ENCODE peak calls at places on chromosome 16, in four cellular contexts. N, Y, U and J are unnamed samples.

GRCh38 chr16:13923703-13924298 is 3.8 kb downstream of the ERCC4 start:
- DNase-seq in Y (no peak), N (no peak), U (no peak), J (no peak)

GRCh38 chr16:85781685-85782370 is 17.5 kb downstream of the EMC8 start:
- DNase-seq in Y (no peak), U (no peak), N (no peak), J (no peak)

GRCh38 chr16:51164167-51164566 is 13.1 kb upstream of the SALL1 start:
- DNase-seq in U (no peak), Y (no peak), N (no peak), J (no peak)

GRCh38 chr16:49643429-49644142 is 212.3 kb downstream of the ZNF423 start:
- DNase-seq in N (no peak), U (no peak), Y (no peak), J (no peak)

GRCh38 chr16:77387810-77388209 is 47.0 kb downstream of the ADAMTS18 start:
- DNase-seq in Y (no peak), U (no peak), N (no peak), J (no peak)

GRCh38 chr16:85862476-85863383 is 36.2 kb upstream of the IRF8 start:
- DNase-seq in Y (no peak), N (no peak), U (no peak), J (no peak)

GRCh38 chr16:56787185-56787584 is 57.3 kb downstream of the NUP93 start:
- DNase-seq in U (no peak), Y (no peak), N (no peak), J (no peak)

GRCh38 chr16:84925092-84925772 is 86.1 kb downstream of the ZDHHC7 start:
- DNase-seq in Y (no peak), N (peak), U (peak), J (no peak)

GRCh38 chr16:12518238-12519004 is 285.3 kb downstream of the CPPED1 start:
- DNase-seq in Y (no peak), N (no peak), U (no peak), J (no peak)

GRCh38 chr16:14485811-14486519 is 144.1 kb downstream of the PARN start:
- DNase-seq in U (no peak), Y (no peak), N (no peak), J (no peak)

GRCh38 chr16:85437161-85438052 is 175.7 kb upstream of the GSE1 start:
- DNase-seq in Y (no peak), N (no peak), U (no peak), J (no peak)

GRCh38 chr16:12874135-12874534 is 27.3 kb upstream of the SHISA9 start:
- DNase-seq in U (no peak), N (peak), Y (no peak), J (no peak)

GRCh38 chr16:57126412-57126811 is 34.0 kb downstream of the CPNE2 start:
- DNase-seq in N (no peak), U (no peak), Y (no peak), J (no peak)

GRCh38 chr16:28549301-28549899 is 4.3 kb upstream of the SGF29 start:
- DNase-seq in Y (no peak), N (peak), U (no peak), J (no peak)

GRCh38 chr16:71883849-71884638 is at the start of gene ZNF821:
- DNase-seq in N (peak), Y (no peak), U (peak), J (peak)
- TF ChIP-seq CTCF in N (peak), Y (no peak), U (no peak), J (peak)

DNA sequence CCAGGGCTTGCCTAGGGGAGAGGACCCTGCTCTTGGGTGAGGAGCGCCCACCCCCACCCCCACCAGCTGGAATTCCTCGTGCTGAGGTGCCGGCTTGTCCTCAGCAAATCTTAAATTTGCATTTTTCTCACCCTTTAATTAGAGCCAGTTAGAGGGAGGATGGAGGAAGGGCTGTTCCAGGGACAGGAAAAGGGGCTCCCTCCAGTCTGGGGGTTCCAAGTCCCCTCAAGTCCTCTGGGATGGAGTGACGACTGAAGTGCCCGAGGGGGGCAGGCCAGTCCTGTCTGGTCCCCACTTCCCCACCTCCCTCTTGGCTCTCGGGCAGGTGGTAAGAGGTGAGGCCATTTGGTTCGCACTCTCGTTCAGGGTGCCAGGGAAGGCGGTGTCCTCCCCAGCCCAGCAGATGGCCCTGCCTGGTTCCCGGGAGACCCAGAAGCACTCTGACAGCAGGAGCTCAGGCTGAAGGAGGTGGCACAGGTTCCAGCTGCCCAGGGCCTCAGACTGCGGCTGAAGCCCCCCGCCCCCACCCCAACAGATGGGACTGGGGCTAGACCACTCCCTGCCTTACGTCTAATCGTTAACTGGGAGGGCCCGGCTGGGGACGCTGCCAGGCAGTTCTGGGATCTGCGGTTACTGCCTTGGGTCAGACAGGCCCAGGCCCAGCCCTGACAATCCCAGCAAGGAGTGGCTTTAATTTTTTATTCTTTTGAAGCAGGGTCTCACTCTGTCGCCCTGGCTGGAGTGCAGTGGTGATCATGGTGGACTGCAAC is 2.2 kb downstream of the RAB26 start:
- DNase-seq in U (no peak), N (peak), Y (no peak), J (peak)
- TF ChIP-seq CTCF in U (no peak), N (no peak), Y (no peak), J (no peak)

GRCh38 chr16:63702981-63703590 is 1418.8 kb downstream of the CDH11 start:
- DNase-seq in U (no peak), N (no peak), Y (no peak), J (no peak)
- TF ChIP-seq CTCF in U (no peak), N (no peak), Y (no peak), J (no peak)

GRCh38 chr16:69531988-69532387 is 33.8 kb upstream of the NFAT5 start:
- DNase-seq in Y (no peak), U (no peak), N (no peak), J (no peak)
- TF ChIP-seq CTCF in Y (no peak), U (no peak), N (no peak), J (no peak)

DNA sequence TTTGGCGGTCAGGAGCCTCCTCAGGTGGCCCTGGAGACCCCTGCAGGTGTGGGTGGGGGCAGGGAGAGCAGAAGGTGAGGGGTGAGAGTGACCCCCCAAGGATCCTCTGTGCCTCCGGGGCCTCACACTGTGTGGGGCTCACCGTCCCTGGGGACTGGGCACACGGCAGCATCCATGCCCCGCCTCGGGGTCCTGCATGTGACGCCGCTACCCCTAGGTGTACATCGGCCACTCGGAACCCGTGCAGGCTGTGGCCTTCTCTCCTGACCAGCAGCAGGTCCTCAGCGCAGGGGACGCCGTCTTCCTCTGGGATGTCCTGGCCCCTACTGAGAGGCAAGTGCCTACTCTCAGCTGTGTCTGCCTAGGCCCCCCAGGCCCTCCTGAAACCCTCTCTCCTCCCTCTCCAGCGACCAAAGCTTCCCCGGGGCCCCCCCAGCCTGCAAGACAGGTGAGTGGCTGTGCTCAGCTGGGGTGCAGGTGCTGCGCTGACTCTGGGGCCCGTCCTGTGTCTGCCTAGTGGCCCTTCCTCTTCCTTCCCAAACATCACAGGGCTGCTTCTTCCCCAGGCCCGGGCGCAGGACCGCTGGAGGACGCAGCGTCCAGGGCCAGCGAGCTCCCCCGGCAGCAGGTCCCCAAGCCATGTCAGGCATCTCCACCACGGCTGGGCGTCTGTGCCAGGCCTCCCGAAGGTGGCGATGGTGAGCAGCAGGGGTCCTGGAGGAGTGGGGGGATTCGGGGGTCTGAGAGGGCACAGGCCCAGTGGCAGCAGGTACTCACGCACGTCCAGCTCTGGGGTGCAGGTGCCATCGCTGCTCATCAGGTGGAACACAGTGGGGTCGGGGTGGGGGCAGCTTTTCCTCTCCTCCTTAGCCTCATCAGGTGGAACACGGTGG is 9.0 kb upstream of the RHOT2 start:
- DNase-seq in U (no peak), N (no peak), Y (no peak), J (no peak)
- TF ChIP-seq CTCF in U (no peak), N (no peak), Y (no peak), J (no peak)

GRCh38 chr16:67336646-67337045 is 10.0 kb downstream of the LRRC36 start:
- DNase-seq in Y (no peak), U (no peak), N (no peak), J (no peak)

GRCh38 chr16:67336111-67336510 is 9.5 kb downstream of the LRRC36 start:
- DNase-seq in Y (no peak), U (no peak), N (no peak), J (no peak)

GRCh38 chr16:67342616-67343015 is 16.0 kb downstream of the LRRC36 start:
- DNase-seq in N (no peak), U (no peak), Y (no peak), J (no peak)

GRCh38 chr16:67341250-67341649 is 14.6 kb downstream of the LRRC36 start:
- DNase-seq in Y (no peak), U (no peak), N (no peak), J (no peak)

GRCh38 chr16:67339453-67339852 is 12.8 kb downstream of the LRRC36 start:
- DNase-seq in U (no peak), Y (peak), N (no peak), J (no peak)
- TF ChIP-seq CTCF in U (no peak), Y (peak), N (no peak), J (peak)

GRCh38 chr16:19948186-19949104 is 63.8 kb upstream of the GPRC5B start:
- DNase-seq in U (no peak), N (no peak), Y (no peak), J (no peak)
- TF ChIP-seq CTCF in U (no peak), N (no peak), Y (no peak), J (peak)

DNA sequence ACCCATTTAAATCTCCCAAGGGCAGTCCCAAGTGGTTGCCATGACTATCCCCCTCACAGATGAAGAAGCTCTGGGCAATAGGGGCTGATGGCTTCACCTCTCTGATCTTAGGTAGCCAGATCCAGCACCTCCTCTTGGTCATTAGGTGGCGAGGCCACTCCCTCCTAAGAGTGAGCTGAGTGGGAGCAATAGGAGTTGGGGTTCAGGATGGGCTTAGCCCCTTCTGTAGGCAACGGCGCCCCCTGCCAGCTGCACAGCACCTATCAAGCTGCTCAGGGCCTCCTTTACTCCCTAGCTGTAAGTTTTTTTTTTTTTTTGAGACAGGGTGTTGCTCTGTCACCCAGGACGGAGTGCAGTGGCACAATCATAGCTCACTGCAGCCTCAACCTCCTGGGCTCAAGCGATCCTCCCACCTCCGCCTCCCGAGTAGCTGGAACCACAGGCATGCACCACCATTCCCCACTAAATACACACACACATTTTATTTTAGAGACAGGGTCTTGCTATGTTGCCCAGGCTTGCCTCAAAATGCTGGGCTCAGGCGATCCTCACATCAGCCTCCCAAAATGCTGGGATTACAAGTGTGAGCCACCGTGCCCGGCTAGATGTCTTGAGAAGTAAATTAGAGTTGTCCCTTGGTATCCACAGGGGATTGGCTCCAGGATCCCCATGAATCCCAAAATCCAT is 3.5 kb upstream of the RRAD start:
- DNase-seq in Y (no peak), U (no peak), N (peak), J (no peak)
- TF ChIP-seq CTCF in Y (peak), U (peak), N (peak), J (peak)

DNA sequence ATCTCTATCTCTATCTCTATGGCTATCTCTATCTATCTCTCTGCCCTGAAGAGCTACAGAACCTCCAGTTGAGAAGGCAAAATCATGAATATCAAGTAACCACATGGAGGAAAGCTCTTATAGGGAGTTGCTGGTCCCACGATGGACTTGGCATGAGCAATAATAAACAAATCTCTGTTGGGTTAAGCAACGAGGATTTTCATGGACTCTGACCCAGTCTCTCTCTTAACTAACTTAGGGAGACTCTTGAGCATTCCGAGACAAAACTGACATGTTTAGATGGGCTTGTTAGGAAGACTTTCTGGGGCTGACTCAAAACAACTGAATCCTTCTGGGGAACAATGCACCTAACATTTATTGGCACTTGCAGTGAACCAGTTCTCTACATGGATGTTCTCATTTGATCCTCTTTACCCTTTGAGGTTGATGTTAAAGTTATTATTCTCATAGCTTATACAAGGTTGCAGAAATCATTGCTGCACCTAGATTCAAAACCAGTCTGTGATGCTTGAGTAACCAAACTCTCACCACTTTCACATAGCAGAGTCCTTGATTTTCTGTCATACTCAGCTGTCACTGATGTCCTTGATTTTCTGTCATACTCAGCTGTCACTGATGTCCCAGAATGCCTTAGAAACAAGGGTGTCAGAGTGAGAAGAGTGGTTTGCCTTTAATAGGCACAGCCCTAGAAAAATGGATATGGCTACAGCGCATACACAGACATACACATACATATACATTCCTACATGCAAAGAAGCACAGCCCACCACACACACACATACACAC is 354.6 kb upstream of the MAF start:
- DNase-seq in Y (no peak), N (no peak), U (no peak), J (no peak)
- TF ChIP-seq CTCF in Y (no peak), N (no peak), U (no peak), J (no peak)